ENCODE peak calls at places on chromosomes 13 and 19, in four cellular contexts. F is aorta, G is NCI-H460, Q is hypothalamus. X is an unnamed sample.

GRCh38 chr19:44810555-44811447 is 1.9 kb downstream of the BCAM start:
- DNase-seq in F (no peak), G (no peak), Q (no peak), X (no peak)

GRCh38 chr13:44311011-44311481 is 62.6 kb upstream of the SERP2 start:
- DNase-seq in F (no peak), G (no peak), Q (no peak), X (no peak)

GRCh38 chr19:37635076-37636056 is 19.9 kb downstream of the ZFP30 start:
- DNase-seq in F (no peak), G (no peak), Q (no peak), X (no peak)

GRCh38 chr13:71124230-71124629 is 742.8 kb downstream of the DACH1 start:
- DNase-seq in F (no peak), G (no peak), Q (no peak), X (no peak)

GRCh38 chr19:35911790-35912189 is 3.7 kb upstream of the TYROBP start:
- DNase-seq in F (no peak), G (no peak), Q (no peak), X (no peak)

GRCh38 chr19:41302624-41303351 is 7.2 kb upstream of the CCDC97 start:
- DNase-seq in F (peak; percentile 77), G (no peak), Q (no peak), X (no peak)

GRCh38 chr19:14091086-14091884 is 734 bp upstream of the SAMD1 start:
- DNase-seq in F (peak; percentile 93), G (no peak), Q (peak; percentile 78), X (no peak)

GRCh38 chr19:55118401-55118991 is 1.1 kb upstream of the PPP1R12C start:
- DNase-seq in F (no peak), G (no peak), Q (peak; percentile 31), X (no peak)

GRCh38 chr19:1773173-1773572 is 19.9 kb downstream of the ONECUT3 start:
- DNase-seq in F (no peak), G (no peak), Q (no peak), X (no peak)

GRCh38 chr13:113835461-113836274 is 28.2 kb downstream of the GAS6 start:
- DNase-seq in F (no peak), G (no peak), Q (no peak), X (peak; percentile 47)

GRCh38 chr13:75165543-75166230 is 316.3 kb downstream of the TBC1D4 start:
- DNase-seq in F (no peak), G (no peak), Q (no peak), X (no peak)

GRCh38 chr19:41792513-41793413 is 3.6 kb upstream of the CEACAM3 start:
- DNase-seq in F (peak; percentile 79), G (peak; percentile 4), Q (no peak), X (no peak)